ENCODE peak calls at places on chromosome 18, in four cellular contexts. One of them, this sample, is unnamed.

GRCh38 chr18:13809521-13810252 is 14.3 kb upstream of the MC5R start:
- DNase-seq in Right ventricle myocardium inferior: no peak
- DNase-seq in activated naive CD8-positive, alpha-beta T cell treated with anti-CD3 and anti-CD28 coated beads, Interleukin-2, amount 50 U/mL, for 16 hours: no peak
- DNase-seq in germinal center: no peak
- DNase-seq in this sample: no peak

GRCh38 chr18:51668101-51668500 is 470.6 kb upstream of the MEX3C start:
- DNase-seq in activated naive CD8-positive, alpha-beta T cell treated with anti-CD3 and anti-CD28 coated beads, Interleukin-2, amount 50 U/mL, for 16 hours: no peak
- DNase-seq in Right ventricle myocardium inferior: no peak
- DNase-seq in germinal center: peak; percentile 18
- DNase-seq in this sample: peak; percentile 82

GRCh38 chr18:12076424-12077140 is 17.1 kb upstream of the ANKRD62 start:
- DNase-seq in germinal center: peak; percentile 21
- DNase-seq in Right ventricle myocardium inferior: no peak
- DNase-seq in activated naive CD8-positive, alpha-beta T cell treated with anti-CD3 and anti-CD28 coated beads, Interleukin-2, amount 50 U/mL, for 16 hours: no peak
- DNase-seq in this sample: no peak

GRCh38 chr18:51447351-51447896 is 249.9 kb upstream of the MEX3C start:
- DNase-seq in germinal center: no peak
- DNase-seq in Right ventricle myocardium inferior: no peak
- DNase-seq in activated naive CD8-positive, alpha-beta T cell treated with anti-CD3 and anti-CD28 coated beads, Interleukin-2, amount 50 U/mL, for 16 hours: no peak
- DNase-seq in this sample: peak; percentile 97

GRCh38 chr18:8423051-8423558 is 186.1 kb upstream of the RAB12 start:
- DNase-seq in activated naive CD8-positive, alpha-beta T cell treated with anti-CD3 and anti-CD28 coated beads, Interleukin-2, amount 50 U/mL, for 16 hours: no peak
- DNase-seq in germinal center: no peak
- DNase-seq in Right ventricle myocardium inferior: no peak
- DNase-seq in this sample: no peak

GRCh38 chr18:34153711-34154110 is 71.0 kb downstream of the NOL4 start:
- DNase-seq in activated naive CD8-positive, alpha-beta T cell treated with anti-CD3 and anti-CD28 coated beads, Interleukin-2, amount 50 U/mL, for 16 hours: no peak
- DNase-seq in germinal center: no peak
- DNase-seq in Right ventricle myocardium inferior: no peak
- DNase-seq in this sample: no peak

GRCh38 chr18:61850756-61851155 is 42.1 kb downstream of the RNF152 start:
- DNase-seq in Right ventricle myocardium inferior: no peak
- DNase-seq in activated naive CD8-positive, alpha-beta T cell treated with anti-CD3 and anti-CD28 coated beads, Interleukin-2, amount 50 U/mL, for 16 hours: no peak
- DNase-seq in germinal center: no peak
- DNase-seq in this sample: no peak

GRCh38 chr18:48027401-48027931 is 97.0 kb upstream of the SMAD2 start:
- DNase-seq in germinal center: no peak
- DNase-seq in Right ventricle myocardium inferior: peak; percentile 47
- DNase-seq in activated naive CD8-positive, alpha-beta T cell treated with anti-CD3 and anti-CD28 coated beads, Interleukin-2, amount 50 U/mL, for 16 hours: no peak
- DNase-seq in this sample: peak; percentile 55

GRCh38 chr18:51195086-51195601 is 2.3 kb downstream of the MEX3C start:
- DNase-seq in germinal center: no peak
- DNase-seq in activated naive CD8-positive, alpha-beta T cell treated with anti-CD3 and anti-CD28 coated beads, Interleukin-2, amount 50 U/mL, for 16 hours: no peak
- DNase-seq in Right ventricle myocardium inferior: no peak
- DNase-seq in this sample: no peak

GRCh38 chr18:2980607-2980923 is 32.4 kb downstream of the LPIN2 start:
- DNase-seq in Right ventricle myocardium inferior: no peak
- DNase-seq in germinal center: no peak
- DNase-seq in activated naive CD8-positive, alpha-beta T cell treated with anti-CD3 and anti-CD28 coated beads, Interleukin-2, amount 50 U/mL, for 16 hours: no peak
- DNase-seq in this sample: peak; percentile 83

GRCh38 chr18:70621710-70622109 is 332.9 kb downstream of the SOCS6 start:
- DNase-seq in germinal center: no peak
- DNase-seq in Right ventricle myocardium inferior: no peak
- DNase-seq in activated naive CD8-positive, alpha-beta T cell treated with anti-CD3 and anti-CD28 coated beads, Interleukin-2, amount 50 U/mL, for 16 hours: no peak
- DNase-seq in this sample: no peak

GRCh38 chr18:21826196-21826595 is 85.6 kb downstream of the MIB1 start:
- DNase-seq in activated naive CD8-positive, alpha-beta T cell treated with anti-CD3 and anti-CD28 coated beads, Interleukin-2, amount 50 U/mL, for 16 hours: no peak
- DNase-seq in Right ventricle myocardium inferior: no peak
- DNase-seq in germinal center: no peak
- DNase-seq in this sample: peak; percentile 82

GRCh38 chr18:66280470-66280869 is 323.4 kb downstream of the CDH19 start:
- DNase-seq in germinal center: no peak
- DNase-seq in activated naive CD8-positive, alpha-beta T cell treated with anti-CD3 and anti-CD28 coated beads, Interleukin-2, amount 50 U/mL, for 16 hours: no peak
- DNase-seq in Right ventricle myocardium inferior: no peak
- DNase-seq in this sample: no peak

GRCh38 chr18:59784694-59785093 is 87.5 kb upstream of the CCBE1 start:
- DNase-seq in germinal center: no peak
- DNase-seq in activated naive CD8-positive, alpha-beta T cell treated with anti-CD3 and anti-CD28 coated beads, Interleukin-2, amount 50 U/mL, for 16 hours: no peak
- DNase-seq in Right ventricle myocardium inferior: no peak
- DNase-seq in this sample: no peak

GRCh38 chr18:48836806-48837615 is 113.8 kb downstream of the SMAD7 start:
- DNase-seq in activated naive CD8-positive, alpha-beta T cell treated with anti-CD3 and anti-CD28 coated beads, Interleukin-2, amount 50 U/mL, for 16 hours: no peak
- DNase-seq in Right ventricle myocardium inferior: no peak
- DNase-seq in germinal center: no peak
- DNase-seq in this sample: no peak

GRCh38 chr18:78021196-78021595 is 771.5 kb downstream of the GALR1 start:
- DNase-seq in Right ventricle myocardium inferior: no peak
- DNase-seq in activated naive CD8-positive, alpha-beta T cell treated with anti-CD3 and anti-CD28 coated beads, Interleukin-2, amount 50 U/mL, for 16 hours: no peak
- DNase-seq in germinal center: no peak
- DNase-seq in this sample: peak; percentile 12

GRCh38 chr18:13137939-13138821 is 80.4 kb upstream of the LDLRAD4 start:
- DNase-seq in Right ventricle myocardium inferior: peak; percentile 72
- DNase-seq in germinal center: peak; percentile 75
- DNase-seq in activated naive CD8-positive, alpha-beta T cell treated with anti-CD3 and anti-CD28 coated beads, Interleukin-2, amount 50 U/mL, for 16 hours: no peak
- DNase-seq in this sample: peak; percentile 47

GRCh38 chr18:31101148-31102019 is 837 bp downstream of the DSC2 start:
- DNase-seq in Right ventricle myocardium inferior: peak; percentile 93
- DNase-seq in germinal center: no peak
- DNase-seq in activated naive CD8-positive, alpha-beta T cell treated with anti-CD3 and anti-CD28 coated beads, Interleukin-2, amount 50 U/mL, for 16 hours: no peak
- DNase-seq in this sample: no peak

GRCh38 chr18:49041677-49042570 is 91.2 kb upstream of the SMAD7 start:
- DNase-seq in activated naive CD8-positive, alpha-beta T cell treated with anti-CD3 and anti-CD28 coated beads, Interleukin-2, amount 50 U/mL, for 16 hours: no peak
- DNase-seq in germinal center: peak; percentile 28
- DNase-seq in Right ventricle myocardium inferior: no peak
- DNase-seq in this sample: peak; percentile 71

GRCh38 chr18:67514901-67515540 is 1.5 kb downstream of the DSEL start:
- DNase-seq in germinal center: no peak
- DNase-seq in activated naive CD8-positive, alpha-beta T cell treated with anti-CD3 and anti-CD28 coated beads, Interleukin-2, amount 50 U/mL, for 16 hours: no peak
- DNase-seq in Right ventricle myocardium inferior: no peak
- DNase-seq in this sample: no peak

GRCh38 chr18:31129398-31130115 is 27.3 kb upstream of the DSC2 start:
- DNase-seq in activated naive CD8-positive, alpha-beta T cell treated with anti-CD3 and anti-CD28 coated beads, Interleukin-2, amount 50 U/mL, for 16 hours: no peak
- DNase-seq in germinal center: no peak
- DNase-seq in Right ventricle myocardium inferior: no peak
- DNase-seq in this sample: no peak

GRCh38 chr18:33916200-33916599 is 308.5 kb downstream of the NOL4 start:
- DNase-seq in activated naive CD8-positive, alpha-beta T cell treated with anti-CD3 and anti-CD28 coated beads, Interleukin-2, amount 50 U/mL, for 16 hours: no peak
- DNase-seq in Right ventricle myocardium inferior: no peak
- DNase-seq in germinal center: no peak
- DNase-seq in this sample: no peak

GRCh38 chr18:54109131-54109683 is 115.3 kb downstream of the MBD2 start:
- DNase-seq in Right ventricle myocardium inferior: no peak
- DNase-seq in activated naive CD8-positive, alpha-beta T cell treated with anti-CD3 and anti-CD28 coated beads, Interleukin-2, amount 50 U/mL, for 16 hours: no peak
- DNase-seq in germinal center: no peak
- DNase-seq in this sample: no peak

GRCh38 chr18:76621184-76621583 is 126.1 kb upstream of the ZNF516 start:
- DNase-seq in activated naive CD8-positive, alpha-beta T cell treated with anti-CD3 and anti-CD28 coated beads, Interleukin-2, amount 50 U/mL, for 16 hours: no peak
- DNase-seq in germinal center: no peak
- DNase-seq in Right ventricle myocardium inferior: no peak
- DNase-seq in this sample: no peak

GRCh38 chr18:61546598-61546997 is 213.4 kb downstream of the CDH20 start:
- DNase-seq in germinal center: no peak
- DNase-seq in activated naive CD8-positive, alpha-beta T cell treated with anti-CD3 and anti-CD28 coated beads, Interleukin-2, amount 50 U/mL, for 16 hours: no peak
- DNase-seq in Right ventricle myocardium inferior: no peak
- DNase-seq in this sample: peak; percentile 8

GRCh38 chr18:61991201-61991600 is 98.4 kb upstream of the RNF152 start:
- DNase-seq in activated naive CD8-positive, alpha-beta T cell treated with anti-CD3 and anti-CD28 coated beads, Interleukin-2, amount 50 U/mL, for 16 hours: no peak
- DNase-seq in germinal center: no peak
- DNase-seq in Right ventricle myocardium inferior: no peak
- DNase-seq in this sample: no peak

GRCh38 chr18:76416935-76417334 is 78.1 kb downstream of the ZNF516 start:
- DNase-seq in activated naive CD8-positive, alpha-beta T cell treated with anti-CD3 and anti-CD28 coated beads, Interleukin-2, amount 50 U/mL, for 16 hours: no peak
- DNase-seq in germinal center: no peak
- DNase-seq in Right ventricle myocardium inferior: no peak
- DNase-seq in this sample: no peak

GRCh38 chr18:62610509-62611394 is 87.9 kb downstream of the ZCCHC2 start:
- DNase-seq in activated naive CD8-positive, alpha-beta T cell treated with anti-CD3 and anti-CD28 coated beads, Interleukin-2, amount 50 U/mL, for 16 hours: no peak
- DNase-seq in Right ventricle myocardium inferior: no peak
- DNase-seq in germinal center: no peak
- DNase-seq in this sample: no peak

GRCh38 chr18:44507729-44508325 is 172.9 kb upstream of the SETBP1 start:
- DNase-seq in activated naive CD8-positive, alpha-beta T cell treated with anti-CD3 and anti-CD28 coated beads, Interleukin-2, amount 50 U/mL, for 16 hours: no peak
- DNase-seq in germinal center: peak; percentile 59
- DNase-seq in Right ventricle myocardium inferior: peak; percentile 64
- DNase-seq in this sample: no peak

This sample was measured in RPMI8226.